ENCODE peak calls at places on chromosomes 7 and 10, in ten cellular contexts. F is fibroblast of mammary gland, I is lower lobe of right lung, O is GM23338, T is mammary epithelial cell, E is heart left ventricle, C is IMR-90, N is brain microvascular endothelial cell, X is upper lobe of right lung, K is GM13976. W is an unnamed sample.

GRCh38 chr10:60000747-60001146 is 94.4 kb upstream of the CCDC6 start:
- DNase-seq in N (no peak), X (no peak), T (no peak), I (no peak), C (no peak), F (no peak), O (no peak), E (no peak), K (no peak), W (no peak)

GRCh38 chr7:148374698-148375259 is 215.8 kb upstream of the C7orf33 start:
- DNase-seq in I (no peak), E (no peak), T (no peak), C (no peak), X (no peak), F (no peak), O (no peak), K (no peak), N (no peak), W (no peak)

GRCh38 chr7:6276911-6277408 is 4.5 kb upstream of the CYTH3 start:
- DNase-seq in O (no peak), X (peak), F (no peak), K (no peak), C (no peak), I (no peak), T (no peak), N (no peak), E (no peak), W (no peak)

GRCh38 chr10:65518379-65518778 is 1407.5 kb upstream of the LRRTM3 start:
- DNase-seq in N (peak), T (no peak), O (no peak), E (no peak), C (no peak), I (no peak), K (no peak), F (no peak), X (no peak), W (no peak)

GRCh38 chr10:119488675-119489074 is 53.8 kb downstream of the RGS10 start:
- DNase-seq in I (no peak), E (no peak), C (no peak), T (no peak), F (no peak), X (no peak), N (no peak), K (no peak), O (no peak), W (no peak)

GRCh38 chr10:94423627-94424026 is 21.3 kb downstream of the TBC1D12 start:
- DNase-seq in F (peak), C (peak), I (no peak), O (no peak), E (no peak), K (no peak), T (no peak), N (peak), X (no peak), W (no peak)

GRCh38 chr10:72334832-72335393 is 19.8 kb downstream of the DNAJB12 start:
- DNase-seq in F (peak), K (peak), X (peak), O (peak), I (peak), E (peak), C (peak), T (peak), N (peak), W (no peak)

GRCh38 chr10:102791754-102792153 is 45.5 kb downstream of the CYP17A1 start:
- DNase-seq in X (no peak), I (no peak), O (no peak), E (no peak), T (no peak), F (no peak), C (no peak), N (no peak), K (no peak), W (no peak)

GRCh38 chr10:103447187-103447586 is 5.0 kb downstream of the CALHM2 start:
- DNase-seq in O (no peak), T (no peak), N (no peak), E (no peak), K (no peak), F (no peak), C (no peak), X (no peak), I (peak), W (no peak)

GRCh38 chr10:18008989-18009388 is 57.3 kb downstream of the SLC39A12 start:
- DNase-seq in E (no peak), X (no peak), T (no peak), N (no peak), K (no peak), O (no peak), F (peak), I (no peak), C (no peak), W (no peak)

GRCh38 chr7:10721289-10721688 is 252.4 kb upstream of the PHF14 start:
- DNase-seq in N (no peak), X (no peak), F (no peak), O (no peak), C (no peak), T (no peak), I (no peak), E (no peak), K (no peak), W (no peak)
- TF ChIP-seq CTCF in N (no peak), X (no peak), F (no peak), O (no peak), C (no peak), T (no peak), I (no peak), E (no peak), K (no peak), W (no peak)

DNA sequence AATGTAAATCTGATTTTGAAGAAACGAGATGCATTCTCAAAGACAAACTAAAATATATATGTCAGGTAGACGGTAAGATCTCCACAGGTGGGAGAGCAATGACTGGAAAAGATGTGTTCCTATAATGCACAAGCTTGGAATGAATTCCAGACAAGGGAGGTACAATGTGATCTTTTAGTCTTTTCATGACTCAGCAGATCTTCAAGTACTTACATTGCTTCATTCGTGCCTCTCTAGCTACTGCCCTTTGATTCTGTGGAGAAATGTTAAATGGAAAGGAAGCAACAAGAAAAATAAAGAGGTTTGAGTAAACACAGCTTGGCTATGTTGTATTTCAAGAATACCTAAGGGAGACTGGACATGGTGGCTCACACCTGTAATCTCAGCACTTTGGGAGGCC is 106.6 kb downstream of the GAD2 start:
- DNase-seq in T (no peak), F (no peak), X (no peak), O (no peak), N (no peak), C (no peak), K (no peak), E (no peak), I (no peak), W (no peak)
- TF ChIP-seq CTCF in T (no peak), F (no peak), X (no peak), O (no peak), N (no peak), C (no peak), K (no peak), E (no peak), I (no peak), W (no peak)

DNA sequence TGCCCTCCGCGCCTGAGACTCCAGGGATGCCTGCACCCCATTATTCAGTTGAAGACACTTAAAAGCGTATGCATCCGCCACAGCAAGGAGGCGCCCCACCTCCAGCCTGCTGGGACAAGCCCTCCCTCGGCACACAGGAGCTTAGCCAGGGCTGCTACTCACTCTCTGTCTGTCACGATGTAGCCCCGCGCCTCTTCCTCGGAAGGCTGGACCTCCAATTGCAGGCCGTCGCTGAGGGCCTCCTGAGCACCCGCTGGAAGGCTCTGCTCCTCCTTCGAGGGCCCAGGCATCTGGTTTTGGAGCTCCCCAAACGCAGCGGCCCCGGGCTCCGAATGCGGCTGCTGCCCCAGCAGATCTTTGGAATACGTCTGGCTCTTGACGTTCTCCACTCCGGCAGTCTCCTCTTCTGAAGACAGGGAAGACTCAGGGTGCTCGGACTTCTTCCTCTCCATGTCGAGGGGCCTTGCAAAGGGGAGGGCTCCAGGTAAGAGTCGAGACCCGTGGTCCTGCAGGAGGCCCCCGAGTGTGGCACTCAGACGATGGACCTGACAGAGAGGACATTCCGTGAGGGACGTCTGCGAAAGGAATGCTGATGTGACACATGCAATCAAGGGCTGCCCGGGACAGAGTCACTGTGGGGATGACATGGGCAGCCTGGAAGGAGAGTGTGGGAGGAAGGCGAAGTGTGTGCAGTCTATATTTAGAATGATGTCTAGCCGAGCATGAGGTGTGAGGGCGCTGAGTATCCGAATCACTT is 453.9 kb downstream of the PTPRN2 start:
- DNase-seq in I (no peak), O (no peak), N (no peak), C (no peak), E (peak), K (no peak), F (no peak), X (no peak), T (no peak), W (no peak)
- TF ChIP-seq CTCF in I (no peak), O (no peak), N (no peak), C (no peak), E (no peak), K (no peak), F (no peak), X (no peak), T (no peak), W (no peak)

GRCh38 chr7:26864309-26865093 is at the start of gene SKAP2:
- DNase-seq in F (peak), E (peak), C (peak), I (peak), N (peak), X (peak), K (peak), T (peak), O (peak), W (peak)
- TF ChIP-seq CTCF in F (no peak), E (no peak), C (no peak), I (no peak), N (no peak), X (no peak), K (no peak), T (no peak), O (no peak), W (no peak)

GRCh38 chr7:44050121-44050914 is 5.8 kb downstream of the DBNL start:
- DNase-seq in X (peak), N (no peak), O (no peak), T (no peak), C (no peak), E (no peak), K (no peak), F (no peak), I (no peak), W (no peak)

GRCh38 chr7:44051611-44052220 is 7.2 kb downstream of the DBNL start:
- DNase-seq in F (no peak), O (no peak), I (no peak), E (no peak), K (no peak), X (peak), N (no peak), C (no peak), T (no peak), W (no peak)

GRCh38 chr7:44050915-44051560 is 6.5 kb downstream of the DBNL start:
- DNase-seq in X (peak), E (no peak), F (no peak), O (no peak), I (no peak), T (no peak), C (no peak), K (no peak), N (no peak), W (no peak)

GRCh38 chr7:44056681-44057080 is 8.7 kb downstream of the PGAM2 start:
- DNase-seq in E (no peak), T (no peak), X (peak), F (no peak), K (no peak), O (no peak), N (no peak), I (no peak), C (no peak), W (no peak)

DNA sequence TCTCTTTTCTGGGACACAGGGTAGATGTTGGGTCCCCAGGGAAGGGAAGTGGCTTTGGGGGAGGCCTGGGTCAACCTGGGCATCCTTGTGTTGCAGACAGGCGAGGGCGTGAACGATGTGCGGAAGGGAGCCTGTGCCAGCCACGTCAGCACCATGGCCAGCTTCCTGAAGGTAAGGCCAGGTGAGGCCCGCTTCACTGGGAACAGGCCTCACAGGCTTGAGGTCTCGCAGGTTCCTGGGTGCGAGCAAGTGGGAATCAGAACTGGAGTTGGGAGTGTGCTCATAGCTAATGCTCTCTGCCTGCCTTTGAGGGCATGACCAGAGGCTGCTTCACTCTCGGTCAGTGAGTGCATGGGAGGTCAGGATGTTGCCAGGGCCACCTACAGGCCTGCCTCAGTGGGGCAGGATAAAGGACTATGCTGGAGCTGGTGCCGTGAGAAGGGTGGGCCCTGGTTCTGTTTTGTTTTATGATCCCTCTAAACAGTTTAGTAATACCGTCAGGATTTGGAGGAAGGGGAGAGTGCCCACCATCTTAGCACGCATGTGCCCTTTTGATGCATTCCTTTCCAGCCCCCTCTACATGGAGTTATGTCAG is 8.4 kb downstream of the DBNL start:
- DNase-seq in X (peak), N (no peak), F (no peak), T (no peak), K (no peak), O (no peak), C (no peak), E (no peak), I (no peak), W (no peak)
- TF ChIP-seq CTCF in X (no peak), N (no peak), F (no peak), T (no peak), K (no peak), O (no peak), C (no peak), E (no peak), I (no peak), W (no peak)

GRCh38 chr10:91088300-91089140 is 131.9 kb upstream of the PCGF5 start:
- DNase-seq in X (no peak), O (peak), K (peak), I (no peak), F (peak), N (peak), C (peak), T (peak), E (no peak), W (no peak)

GRCh38 chr10:91091780-91092179 is 128.7 kb upstream of the PCGF5 start:
- DNase-seq in I (no peak), O (no peak), C (no peak), K (no peak), T (no peak), X (no peak), E (no peak), N (no peak), F (no peak), W (no peak)

GRCh38 chr10:91096263-91096662 is 124.2 kb upstream of the PCGF5 start:
- DNase-seq in X (no peak), C (no peak), F (no peak), N (no peak), E (no peak), K (no peak), I (no peak), O (no peak), T (no peak), W (no peak)

GRCh38 chr10:91090761-91091529 is 129.5 kb upstream of the PCGF5 start:
- DNase-seq in I (no peak), N (peak), K (peak), F (peak), X (no peak), O (no peak), E (no peak), T (no peak), C (no peak), W (no peak)
- TF ChIP-seq CTCF in I (no peak), N (peak), K (no peak), F (peak), X (no peak), O (peak), E (no peak), T (no peak), C (peak), W (no peak)

GRCh38 chr7:12064716-12065115 is 146.4 kb upstream of the TMEM106B start:
- DNase-seq in F (no peak), X (no peak), O (no peak), N (no peak), I (no peak), E (no peak), C (no peak), T (no peak), K (no peak), W (no peak)

GRCh38 chr7:12067156-12067831 is 143.8 kb upstream of the TMEM106B start:
- DNase-seq in E (no peak), I (no peak), O (peak), X (no peak), N (peak), T (peak), C (peak), K (peak), F (peak), W (no peak)

GRCh38 chr7:12066561-12066960 is 144.5 kb upstream of the TMEM106B start:
- DNase-seq in K (no peak), X (no peak), F (peak), E (no peak), N (no peak), I (no peak), C (peak), T (peak), O (peak), W (no peak)

GRCh38 chr7:12066004-12066403 is 145.1 kb upstream of the TMEM106B start:
- DNase-seq in I (no peak), N (no peak), E (no peak), X (no peak), K (no peak), C (no peak), T (peak), F (no peak), O (no peak), W (no peak)

GRCh38 chr7:12069757-12070156 is 141.3 kb upstream of the TMEM106B start:
- DNase-seq in O (peak), X (no peak), T (no peak), C (no peak), F (no peak), E (no peak), N (no peak), K (no peak), I (no peak), W (no peak)
- TF ChIP-seq CTCF in O (peak), X (no peak), T (no peak), C (no peak), F (no peak), E (no peak), N (no peak), K (no peak), I (no peak), W (no peak)

GRCh38 chr7:158353606-158354570 is 233.7 kb downstream of the PTPRN2 start:
- DNase-seq in X (peak), C (no peak), E (no peak), I (no peak), N (peak), O (peak), T (no peak), K (no peak), F (peak), W (no peak)
- TF ChIP-seq CTCF in X (peak), C (peak), E (peak), I (peak), N (peak), O (peak), T (peak), K (no peak), F (peak), W (peak)

GRCh38 chr7:12436896-12437535 is 33.4 kb upstream of the VWDE start:
- DNase-seq in N (peak), K (no peak), C (peak), O (peak), I (no peak), X (no peak), F (peak), T (peak), E (no peak), W (no peak)
- TF ChIP-seq CTCF in N (peak), K (peak), C (no peak), O (peak), I (no peak), X (no peak), F (peak), T (no peak), E (no peak), W (peak)

W was measured in D721Med.